ENCODE peak calls at places on chromosomes 1 and 21, in seven cellular contexts. One of them, this sample, is unnamed.

GRCh38 chr1:97078847-97079246 is 357.3 kb downstream of the PTBP2 start:
- DNase-seq in Ammon's horn: no peak
- DNase-seq in stimulated activated CD8-positive, alpha-beta memory T cell treated with anti-CD3 and anti-CD28 coated beads, Interleukin-2, amount 100 ng/mL, for 1 hour: no peak
- DNase-seq in aorta: no peak
- DNase-seq in lower lobe of right lung: no peak
- DNase-seq in prostate gland: no peak
- DNase-seq in AG10803: no peak
- DNase-seq in this sample: no peak

GRCh38 chr1:51336004-51336403 is 5.6 kb upstream of the TTC39A start:
- DNase-seq in stimulated activated CD8-positive, alpha-beta memory T cell treated with anti-CD3 and anti-CD28 coated beads, Interleukin-2, amount 100 ng/mL, for 1 hour: no peak
- DNase-seq in prostate gland: no peak
- DNase-seq in AG10803: no peak
- DNase-seq in lower lobe of right lung: no peak
- DNase-seq in aorta: no peak
- DNase-seq in Ammon's horn: no peak
- DNase-seq in this sample: no peak

GRCh38 chr1:19654886-19655717 is 9.6 kb upstream of the HTR6 start:
- DNase-seq in lower lobe of right lung: no peak
- DNase-seq in AG10803: no peak
- DNase-seq in Ammon's horn: no peak
- DNase-seq in stimulated activated CD8-positive, alpha-beta memory T cell treated with anti-CD3 and anti-CD28 coated beads, Interleukin-2, amount 100 ng/mL, for 1 hour: no peak
- DNase-seq in prostate gland: no peak
- DNase-seq in aorta: no peak
- DNase-seq in this sample: no peak

GRCh38 chr1:38093569-38094520 is 47.3 kb upstream of the POU3F1 start:
- DNase-seq in stimulated activated CD8-positive, alpha-beta memory T cell treated with anti-CD3 and anti-CD28 coated beads, Interleukin-2, amount 100 ng/mL, for 1 hour: no peak
- DNase-seq in lower lobe of right lung: no peak
- DNase-seq in AG10803: no peak
- DNase-seq in prostate gland: no peak
- DNase-seq in aorta: no peak
- DNase-seq in Ammon's horn: no peak
- DNase-seq in this sample: no peak

GRCh38 chr1:206912445-206913095 is 9.2 kb downstream of the FCMR start:
- DNase-seq in stimulated activated CD8-positive, alpha-beta memory T cell treated with anti-CD3 and anti-CD28 coated beads, Interleukin-2, amount 100 ng/mL, for 1 hour: no peak
- DNase-seq in AG10803: peak
- DNase-seq in lower lobe of right lung: peak
- DNase-seq in aorta: peak
- DNase-seq in prostate gland: peak
- DNase-seq in Ammon's horn: peak
- DNase-seq in this sample: peak

GRCh38 chr1:109283748-109284600 is 1.0 kb upstream of the PSRC1 start:
- DNase-seq in lower lobe of right lung: no peak
- DNase-seq in prostate gland: no peak
- DNase-seq in AG10803: peak
- DNase-seq in Ammon's horn: no peak
- DNase-seq in stimulated activated CD8-positive, alpha-beta memory T cell treated with anti-CD3 and anti-CD28 coated beads, Interleukin-2, amount 100 ng/mL, for 1 hour: no peak
- DNase-seq in aorta: no peak
- DNase-seq in this sample: no peak

GRCh38 chr1:200369706-200370105 is 40.1 kb downstream of the ZNF281 start:
- DNase-seq in AG10803: no peak
- DNase-seq in prostate gland: no peak
- DNase-seq in aorta: no peak
- DNase-seq in Ammon's horn: no peak
- DNase-seq in lower lobe of right lung: no peak
- DNase-seq in stimulated activated CD8-positive, alpha-beta memory T cell treated with anti-CD3 and anti-CD28 coated beads, Interleukin-2, amount 100 ng/mL, for 1 hour: no peak
- DNase-seq in this sample: no peak

GRCh38 chr1:23555949-23556640 is 3.2 kb downstream of the ID3 start:
- DNase-seq in AG10803: peak
- DNase-seq in Ammon's horn: no peak
- DNase-seq in prostate gland: no peak
- DNase-seq in aorta: no peak
- DNase-seq in stimulated activated CD8-positive, alpha-beta memory T cell treated with anti-CD3 and anti-CD28 coated beads, Interleukin-2, amount 100 ng/mL, for 1 hour: no peak
- DNase-seq in lower lobe of right lung: no peak
- DNase-seq in this sample: no peak

GRCh38 chr1:106268070-106268469 is 788.4 kb upstream of the PRMT6 start:
- DNase-seq in Ammon's horn: peak
- DNase-seq in prostate gland: no peak
- DNase-seq in lower lobe of right lung: no peak
- DNase-seq in AG10803: no peak
- DNase-seq in aorta: no peak
- DNase-seq in stimulated activated CD8-positive, alpha-beta memory T cell treated with anti-CD3 and anti-CD28 coated beads, Interleukin-2, amount 100 ng/mL, for 1 hour: no peak
- DNase-seq in this sample: peak

GRCh38 chr1:8854270-8854669 is 24.2 kb downstream of the ENO1 start:
- DNase-seq in lower lobe of right lung: no peak
- DNase-seq in Ammon's horn: no peak
- DNase-seq in prostate gland: no peak
- DNase-seq in aorta: no peak
- DNase-seq in AG10803: no peak
- DNase-seq in stimulated activated CD8-positive, alpha-beta memory T cell treated with anti-CD3 and anti-CD28 coated beads, Interleukin-2, amount 100 ng/mL, for 1 hour: no peak
- DNase-seq in this sample: no peak

GRCh38 chr1:54245501-54245900 is 45.5 kb downstream of the MRPL37 start:
- DNase-seq in stimulated activated CD8-positive, alpha-beta memory T cell treated with anti-CD3 and anti-CD28 coated beads, Interleukin-2, amount 100 ng/mL, for 1 hour: no peak
- DNase-seq in AG10803: peak
- DNase-seq in prostate gland: no peak
- DNase-seq in lower lobe of right lung: no peak
- DNase-seq in Ammon's horn: no peak
- DNase-seq in aorta: no peak
- DNase-seq in this sample: no peak

GRCh38 chr1:181430015-181430657 is 53.2 kb upstream of the CACNA1E start:
- DNase-seq in prostate gland: no peak
- DNase-seq in AG10803: no peak
- DNase-seq in lower lobe of right lung: no peak
- DNase-seq in Ammon's horn: peak
- DNase-seq in stimulated activated CD8-positive, alpha-beta memory T cell treated with anti-CD3 and anti-CD28 coated beads, Interleukin-2, amount 100 ng/mL, for 1 hour: no peak
- DNase-seq in aorta: no peak
- DNase-seq in this sample: peak

GRCh38 chr1:51612349-51612982 is 4.4 kb upstream of the OSBPL9 start:
- DNase-seq in Ammon's horn: no peak
- DNase-seq in aorta: no peak
- DNase-seq in prostate gland: no peak
- DNase-seq in AG10803: peak
- DNase-seq in stimulated activated CD8-positive, alpha-beta memory T cell treated with anti-CD3 and anti-CD28 coated beads, Interleukin-2, amount 100 ng/mL, for 1 hour: no peak
- DNase-seq in lower lobe of right lung: no peak
- DNase-seq in this sample: no peak

GRCh38 chr1:98792123-98792522 is 130.6 kb downstream of the SNX7 start:
- DNase-seq in aorta: no peak
- DNase-seq in Ammon's horn: no peak
- DNase-seq in stimulated activated CD8-positive, alpha-beta memory T cell treated with anti-CD3 and anti-CD28 coated beads, Interleukin-2, amount 100 ng/mL, for 1 hour: no peak
- DNase-seq in lower lobe of right lung: no peak
- DNase-seq in AG10803: peak
- DNase-seq in prostate gland: no peak
- DNase-seq in this sample: no peak

GRCh38 chr1:60503216-60503615 is 429.6 kb upstream of the C1orf87 start:
- DNase-seq in Ammon's horn: no peak
- DNase-seq in prostate gland: no peak
- DNase-seq in stimulated activated CD8-positive, alpha-beta memory T cell treated with anti-CD3 and anti-CD28 coated beads, Interleukin-2, amount 100 ng/mL, for 1 hour: no peak
- DNase-seq in lower lobe of right lung: no peak
- DNase-seq in aorta: no peak
- DNase-seq in AG10803: no peak
- DNase-seq in this sample: no peak

GRCh38 chr1:242240691-242241090 is 241.8 kb upstream of the MAP1LC3C start:
- DNase-seq in aorta: no peak
- DNase-seq in AG10803: no peak
- DNase-seq in Ammon's horn: no peak
- DNase-seq in stimulated activated CD8-positive, alpha-beta memory T cell treated with anti-CD3 and anti-CD28 coated beads, Interleukin-2, amount 100 ng/mL, for 1 hour: no peak
- DNase-seq in lower lobe of right lung: no peak
- DNase-seq in prostate gland: no peak
- DNase-seq in this sample: no peak

GRCh38 chr1:54177726-54178125 is 22.1 kb downstream of the CYB5RL start:
- DNase-seq in prostate gland: no peak
- DNase-seq in aorta: no peak
- DNase-seq in AG10803: no peak
- DNase-seq in Ammon's horn: no peak
- DNase-seq in lower lobe of right lung: no peak
- DNase-seq in stimulated activated CD8-positive, alpha-beta memory T cell treated with anti-CD3 and anti-CD28 coated beads, Interleukin-2, amount 100 ng/mL, for 1 hour: no peak
- DNase-seq in this sample: no peak

GRCh38 chr1:204997616-204998015 is 45.4 kb upstream of the CNTN2 start:
- DNase-seq in Ammon's horn: no peak
- DNase-seq in AG10803: peak
- DNase-seq in stimulated activated CD8-positive, alpha-beta memory T cell treated with anti-CD3 and anti-CD28 coated beads, Interleukin-2, amount 100 ng/mL, for 1 hour: no peak
- DNase-seq in lower lobe of right lung: no peak
- DNase-seq in prostate gland: no peak
- DNase-seq in aorta: no peak
- DNase-seq in this sample: no peak

GRCh38 chr1:231460614-231461013 is 38.5 kb upstream of the EGLN1 start:
- DNase-seq in aorta: no peak
- DNase-seq in lower lobe of right lung: no peak
- DNase-seq in AG10803: peak
- DNase-seq in stimulated activated CD8-positive, alpha-beta memory T cell treated with anti-CD3 and anti-CD28 coated beads, Interleukin-2, amount 100 ng/mL, for 1 hour: peak
- DNase-seq in prostate gland: no peak
- DNase-seq in Ammon's horn: no peak
- DNase-seq in this sample: no peak

GRCh38 chr1:221565718-221566117 is 176.2 kb downstream of the DUSP10 start:
- DNase-seq in AG10803: no peak
- DNase-seq in lower lobe of right lung: no peak
- DNase-seq in aorta: no peak
- DNase-seq in prostate gland: no peak
- DNase-seq in stimulated activated CD8-positive, alpha-beta memory T cell treated with anti-CD3 and anti-CD28 coated beads, Interleukin-2, amount 100 ng/mL, for 1 hour: no peak
- DNase-seq in Ammon's horn: no peak
- DNase-seq in this sample: no peak

GRCh38 chr1:168567007-168567406 is 9.4 kb upstream of the XCL1 start:
- DNase-seq in Ammon's horn: no peak
- DNase-seq in lower lobe of right lung: no peak
- DNase-seq in AG10803: no peak
- DNase-seq in prostate gland: no peak
- DNase-seq in aorta: no peak
- DNase-seq in stimulated activated CD8-positive, alpha-beta memory T cell treated with anti-CD3 and anti-CD28 coated beads, Interleukin-2, amount 100 ng/mL, for 1 hour: no peak
- DNase-seq in this sample: no peak

GRCh38 chr1:32357619-32358018 is 4.7 kb downstream of the FAM229A start:
- DNase-seq in Ammon's horn: no peak
- DNase-seq in stimulated activated CD8-positive, alpha-beta memory T cell treated with anti-CD3 and anti-CD28 coated beads, Interleukin-2, amount 100 ng/mL, for 1 hour: no peak
- DNase-seq in lower lobe of right lung: no peak
- DNase-seq in aorta: no peak
- DNase-seq in prostate gland: no peak
- DNase-seq in AG10803: no peak
- DNase-seq in this sample: no peak

GRCh38 chr1:78003070-78003751 is 1.5 kb upstream of the DNAJB4 start:
- DNase-seq in prostate gland: no peak
- DNase-seq in aorta: no peak
- DNase-seq in lower lobe of right lung: no peak
- DNase-seq in AG10803: no peak
- DNase-seq in Ammon's horn: no peak
- DNase-seq in stimulated activated CD8-positive, alpha-beta memory T cell treated with anti-CD3 and anti-CD28 coated beads, Interleukin-2, amount 100 ng/mL, for 1 hour: no peak
- DNase-seq in this sample: peak

GRCh38 chr1:101174722-101175121 is 62.1 kb upstream of the S1PR1 start:
- DNase-seq in lower lobe of right lung: no peak
- DNase-seq in AG10803: peak
- DNase-seq in aorta: no peak
- DNase-seq in Ammon's horn: no peak
- DNase-seq in prostate gland: no peak
- DNase-seq in stimulated activated CD8-positive, alpha-beta memory T cell treated with anti-CD3 and anti-CD28 coated beads, Interleukin-2, amount 100 ng/mL, for 1 hour: no peak
- DNase-seq in this sample: no peak

GRCh38 chr1:246512230-246512629 is 5.2 kb upstream of the SMYD3 start:
- DNase-seq in prostate gland: no peak
- DNase-seq in lower lobe of right lung: no peak
- DNase-seq in AG10803: no peak
- DNase-seq in stimulated activated CD8-positive, alpha-beta memory T cell treated with anti-CD3 and anti-CD28 coated beads, Interleukin-2, amount 100 ng/mL, for 1 hour: no peak
- DNase-seq in Ammon's horn: no peak
- DNase-seq in aorta: no peak
- DNase-seq in this sample: no peak

GRCh38 chr1:230907472-230908205 is 39.3 kb upstream of the C1orf198 start:
- DNase-seq in Ammon's horn: no peak
- DNase-seq in prostate gland: no peak
- DNase-seq in stimulated activated CD8-positive, alpha-beta memory T cell treated with anti-CD3 and anti-CD28 coated beads, Interleukin-2, amount 100 ng/mL, for 1 hour: no peak
- DNase-seq in lower lobe of right lung: no peak
- DNase-seq in AG10803: peak
- DNase-seq in aorta: no peak
- DNase-seq in this sample: no peak

GRCh38 chr1:205454903-205455335 is 926 bp downstream of the BLACAT1 start:
- DNase-seq in stimulated activated CD8-positive, alpha-beta memory T cell treated with anti-CD3 and anti-CD28 coated beads, Interleukin-2, amount 100 ng/mL, for 1 hour: no peak
- DNase-seq in prostate gland: no peak
- DNase-seq in lower lobe of right lung: no peak
- DNase-seq in aorta: no peak
- DNase-seq in Ammon's horn: no peak
- DNase-seq in AG10803: no peak
- DNase-seq in this sample: no peak

GRCh38 chr21:34996304-34997081 is 52.6 kb downstream of the RUNX1 start:
- DNase-seq in stimulated activated CD8-positive, alpha-beta memory T cell treated with anti-CD3 and anti-CD28 coated beads, Interleukin-2, amount 100 ng/mL, for 1 hour: no peak
- DNase-seq in lower lobe of right lung: peak
- DNase-seq in prostate gland: no peak
- DNase-seq in AG10803: peak
- DNase-seq in Ammon's horn: no peak
- DNase-seq in aorta: no peak
- DNase-seq in this sample: no peak

GRCh38 chr1:4172659-4173599 is 272.9 kb upstream of the C1orf174 start:
- DNase-seq in prostate gland: no peak
- DNase-seq in Ammon's horn: peak
- DNase-seq in lower lobe of right lung: no peak
- DNase-seq in AG10803: no peak
- DNase-seq in aorta: no peak
- DNase-seq in stimulated activated CD8-positive, alpha-beta memory T cell treated with anti-CD3 and anti-CD28 coated beads, Interleukin-2, amount 100 ng/mL, for 1 hour: no peak
- DNase-seq in this sample: peak

GRCh38 chr1:118649406-118649805 is 338.7 kb downstream of the TBX15 start:
- DNase-seq in AG10803: no peak
- DNase-seq in prostate gland: no peak
- DNase-seq in stimulated activated CD8-positive, alpha-beta memory T cell treated with anti-CD3 and anti-CD28 coated beads, Interleukin-2, amount 100 ng/mL, for 1 hour: no peak
- DNase-seq in Ammon's horn: no peak
- DNase-seq in aorta: no peak
- DNase-seq in lower lobe of right lung: no peak
- DNase-seq in this sample: no peak

GRCh38 chr1:223056802-223057201 is 86.2 kb downstream of the TLR5 start:
- DNase-seq in Ammon's horn: no peak
- DNase-seq in lower lobe of right lung: no peak
- DNase-seq in prostate gland: no peak
- DNase-seq in aorta: no peak
- DNase-seq in AG10803: no peak
- DNase-seq in stimulated activated CD8-positive, alpha-beta memory T cell treated with anti-CD3 and anti-CD28 coated beads, Interleukin-2, amount 100 ng/mL, for 1 hour: no peak
- DNase-seq in this sample: no peak

GRCh38 chr1:76827066-76827465 is 40.2 kb upstream of the ST6GALNAC5 start:
- DNase-seq in lower lobe of right lung: no peak
- DNase-seq in aorta: no peak
- DNase-seq in stimulated activated CD8-positive, alpha-beta memory T cell treated with anti-CD3 and anti-CD28 coated beads, Interleukin-2, amount 100 ng/mL, for 1 hour: no peak
- DNase-seq in prostate gland: no peak
- DNase-seq in Ammon's horn: no peak
- DNase-seq in AG10803: no peak
- DNase-seq in this sample: no peak

GRCh38 chr1:29120955-29121485 is 2.7 kb downstream of the TMEM200B start:
- DNase-seq in Ammon's horn: no peak
- DNase-seq in AG10803: peak
- DNase-seq in prostate gland: no peak
- DNase-seq in stimulated activated CD8-positive, alpha-beta memory T cell treated with anti-CD3 and anti-CD28 coated beads, Interleukin-2, amount 100 ng/mL, for 1 hour: peak
- DNase-seq in aorta: no peak
- DNase-seq in lower lobe of right lung: peak
- DNase-seq in this sample: no peak

This sample was measured in globus pallidus.